ENCODE peak calls at places on chromosomes 12 and 14, in six cellular contexts. S, Q, P, X, T and N are unnamed samples.

GRCh38 chr14:73472182-73473114 is 14.1 kb upstream of the NUMB start:
- DNase-seq in S (no peak), Q (peak; percentile 74), P (no peak), X (no peak), T (no peak), N (no peak)

GRCh38 chr12:58502236-58502635 is 418.1 kb downstream of the LRIG3 start:
- DNase-seq in S (no peak), Q (no peak), P (no peak), X (no peak), T (no peak), N (no peak)

GRCh38 chr12:120647375-120647755 is 6.9 kb downstream of the CABP1 start:
- DNase-seq in S (no peak), Q (no peak), P (no peak), X (no peak), T (no peak), N (no peak)

GRCh38 chr14:100400115-100400514 is 77.0 kb downstream of the SLC25A47 start:
- DNase-seq in S (peak; percentile 54), Q (no peak), P (no peak), X (peak; percentile 64), T (no peak), N (no peak)

GRCh38 chr12:4562034-4562657 is at the start of gene DYRK4:
- DNase-seq in S (peak; percentile 92), Q (no peak), P (peak; percentile 85), X (peak; percentile 81), T (no peak), N (no peak)

GRCh38 chr12:15527201-15527782 is 205.0 kb downstream of the PTPRO start:
- DNase-seq in S (peak; percentile 36), Q (peak; percentile 66), P (no peak), X (peak; percentile 32), T (no peak), N (no peak)

GRCh38 chr12:85440273-85440672 is 160.3 kb downstream of the ALX1 start:
- DNase-seq in S (no peak), Q (peak; percentile 26), P (no peak), X (no peak), T (no peak), N (no peak)

GRCh38 chr14:103514596-103515421 is 7.8 kb downstream of the CKB start:
- DNase-seq in S (no peak), Q (no peak), P (no peak), X (no peak), T (no peak), N (no peak)

GRCh38 chr12:25644964-25645363 is 91.9 kb upstream of the LMNTD1 start:
- DNase-seq in S (no peak), Q (no peak), P (no peak), X (no peak), T (no peak), N (no peak)

GRCh38 chr14:102493096-102493495 is 16.5 kb downstream of the ANKRD9 start:
- DNase-seq in S (no peak), Q (no peak), P (peak; percentile 74), X (no peak), T (no peak), N (no peak)

GRCh38 chr12:113537751-113538087 is 66.0 kb upstream of the LHX5 start:
- DNase-seq in S (no peak), Q (peak; percentile 13), P (no peak), X (no peak), T (no peak), N (no peak)

GRCh38 chr14:36652542-36653201 is 9.0 kb upstream of the PAX9 start:
- DNase-seq in S (no peak), Q (no peak), P (no peak), X (no peak), T (no peak), N (no peak)

GRCh38 chr12:91931110-91931509 is 214.5 kb downstream of the BTG1 start:
- DNase-seq in S (peak; percentile 61), Q (peak; percentile 61), P (no peak), X (peak; percentile 81), T (no peak), N (no peak)

GRCh38 chr14:97280526-97280925 is 483.3 kb downstream of the VRK1 start:
- DNase-seq in S (no peak), Q (no peak), P (no peak), X (no peak), T (no peak), N (peak; percentile 50)

GRCh38 chr12:101925935-101926334 is 48.6 kb downstream of the DRAM1 start:
- DNase-seq in S (no peak), Q (no peak), P (no peak), X (no peak), T (no peak), N (no peak)

GRCh38 chr12:26514364-26514763 is 318.6 kb downstream of the ITPR2 start:
- DNase-seq in S (no peak), Q (no peak), P (no peak), X (no peak), T (no peak), N (no peak)

GRCh38 chr14:35814371-35815005 is 5.4 kb upstream of the RALGAPA1 start:
- DNase-seq in S (peak; percentile 77), Q (peak; percentile 63), P (no peak), X (peak; percentile 67), T (no peak), N (no peak)

GRCh38 chr14:67420102-67420739 is 8.3 kb upstream of the PLEK2 start:
- DNase-seq in S (peak; percentile 51), Q (no peak), P (no peak), X (no peak), T (no peak), N (no peak)

DNA sequence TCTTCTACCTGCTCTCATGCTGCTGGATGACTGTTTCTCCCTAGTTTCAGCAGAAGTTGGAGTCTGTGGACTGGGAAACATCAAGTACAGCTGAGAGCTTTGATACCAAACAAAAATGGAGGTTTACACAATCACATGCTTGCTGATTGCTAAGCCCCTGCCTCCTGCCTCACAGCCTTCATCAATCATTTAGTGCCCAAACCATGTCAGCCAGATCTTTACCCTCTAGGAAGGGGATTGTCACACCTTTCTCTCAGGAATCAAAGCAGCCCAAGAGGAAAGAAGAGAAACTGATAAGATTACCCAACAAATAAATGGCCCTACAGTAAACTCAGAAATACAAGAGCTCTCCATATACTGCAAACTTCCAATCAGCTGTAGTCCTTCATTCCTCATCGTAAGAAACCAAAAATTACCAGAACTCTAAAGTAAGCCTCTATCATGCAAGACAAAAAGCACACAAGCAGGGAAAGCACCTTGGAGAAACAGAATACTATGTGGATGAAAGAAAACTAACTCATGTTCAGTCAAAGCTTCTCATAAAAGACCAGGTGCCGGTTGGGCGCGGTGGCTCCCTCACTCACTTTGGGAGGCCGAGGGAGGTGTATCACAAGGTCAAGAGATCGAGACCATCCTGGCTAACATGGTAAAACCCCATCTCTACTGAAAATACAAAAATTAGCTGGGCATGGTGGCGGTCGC is 63.6 kb upstream of the RESF1 start:
- DNase-seq in S (no peak), Q (no peak), P (no peak), X (no peak), T (no peak), N (no peak)
- H3K9me3 ChIP-seq in S (no peaks in the 10 kb centered on the region), Q (no peaks in the 10 kb centered on the region), P (no peaks in the 10 kb centered on the region), X (no peaks in the 10 kb centered on the region), T (no peaks in the 10 kb centered on the region), N (no peaks in the 10 kb centered on the region)

DNA sequence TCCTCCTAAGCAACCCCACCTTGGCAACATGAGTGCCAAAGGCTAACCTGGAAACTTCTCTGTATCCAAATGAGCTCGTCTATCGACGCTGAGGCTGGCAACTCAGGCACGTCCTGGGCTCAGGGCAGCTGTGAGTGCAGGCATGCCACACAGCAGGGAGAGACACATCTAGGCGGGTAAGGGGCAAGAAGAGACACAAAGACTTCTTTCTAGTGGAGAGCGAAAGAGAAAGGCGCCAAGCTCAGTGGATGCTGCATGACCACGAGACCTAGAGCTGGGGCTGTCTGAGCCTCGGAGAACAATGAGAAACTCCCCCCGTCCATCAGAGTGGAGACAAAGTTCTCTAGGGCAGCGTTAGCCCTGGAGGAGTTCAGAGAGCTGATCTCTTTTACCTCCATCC is 170.4 kb downstream of the CALM1 start:
- DNase-seq in S (no peak), Q (no peak), P (no peak), X (no peak), T (no peak), N (no peak)
- TF ChIP-seq EP300 in S (no peak), Q (no peak), P (no peak), X (no peak), T (no peak), N (no peak)

GRCh38 chr12:34600592-34601462 is 578.5 kb downstream of the ALG10 start:
- DNase-seq in S (no peak), Q (no peak), P (peak; percentile 2), X (no peak), T (peak; percentile 69), N (no peak)
- H3K9me3 ChIP-seq in S (peaks cover 76% of the 10 kb centered on the region), Q (peaks cover 9% of the 10 kb centered on the region), P (no peaks in the 10 kb centered on the region), X (peaks cover 100% of the 10 kb centered on the region), T (peaks cover 53% of the 10 kb centered on the region), N (peaks cover 56% of the 10 kb centered on the region)

GRCh38 chr12:3337944-3338343 is 153.1 kb upstream of the PRMT8 start:
- DNase-seq in S (no peak), Q (no peak), P (no peak), X (no peak), T (no peak), N (no peak)

GRCh38 chr12:3339221-3339620 is 151.8 kb upstream of the PRMT8 start:
- DNase-seq in S (no peak), Q (no peak), P (no peak), X (no peak), T (no peak), N (no peak)

GRCh38 chr12:3336606-3337311 is 154.2 kb upstream of the PRMT8 start:
- DNase-seq in S (no peak), Q (no peak), P (no peak), X (peak; percentile 34), T (no peak), N (no peak)

GRCh38 chr12:3342051-3342450 is 149.0 kb upstream of the PRMT8 start:
- DNase-seq in S (no peak), Q (peak; percentile 22), P (peak; percentile 55), X (peak; percentile 29), T (no peak), N (no peak)

GRCh38 chr12:3341594-3341993 is 149.4 kb upstream of the PRMT8 start:
- DNase-seq in S (no peak), Q (no peak), P (no peak), X (no peak), T (no peak), N (no peak)
- TF ChIP-seq EP300 in S (no peak), Q (no peak), P (no peak), X (no peak), T (no peak), N (no peak)

GRCh38 chr12:116861331-116861730 is 19.9 kb downstream of the HRK start:
- DNase-seq in S (peak; percentile 21), Q (no peak), P (peak; percentile 58), X (no peak), T (no peak), N (no peak)
- H3K9me3 ChIP-seq in S (no peaks in the 10 kb centered on the region), Q (no peaks in the 10 kb centered on the region), P (no peaks in the 10 kb centered on the region), X (no peaks in the 10 kb centered on the region), T (no peaks in the 10 kb centered on the region), N (no peaks in the 10 kb centered on the region)

DNA sequence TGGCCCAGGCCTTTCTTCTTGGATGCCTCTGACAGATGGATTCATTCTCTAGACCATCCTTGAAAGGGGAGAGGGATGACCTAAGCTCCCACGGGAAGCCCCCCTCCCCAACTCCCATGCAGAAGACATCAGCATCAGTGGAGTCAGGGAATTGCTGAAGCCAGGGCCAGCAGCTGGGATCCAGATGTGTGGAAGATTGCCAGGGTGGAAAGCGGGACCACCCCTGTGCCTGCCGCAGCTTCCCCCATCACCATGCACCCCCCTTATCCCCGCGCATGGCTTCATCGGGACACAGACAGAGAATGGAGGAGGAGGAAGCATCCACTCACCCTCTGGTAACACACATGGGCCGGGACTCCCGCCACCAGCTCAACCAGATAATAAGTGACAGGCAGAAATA is 183.6 kb upstream of the PRMT8 start:
- DNase-seq in S (no peak), Q (no peak), P (no peak), X (no peak), T (no peak), N (no peak)
- TF ChIP-seq EP300 in S (no peak), Q (no peak), P (no peak), X (no peak), T (no peak), N (no peak)

GRCh38 chr12:34345801-34346200 is 323.5 kb downstream of the ALG10 start:
- DNase-seq in S (no peak), Q (no peak), P (no peak), X (no peak), T (no peak), N (no peak)
- H3K9me3 ChIP-seq in S (peaks cover 52% of the 10 kb centered on the region), Q (no peaks in the 10 kb centered on the region), P (no peaks in the 10 kb centered on the region), X (peaks cover 100% of the 10 kb centered on the region), T (peaks cover 47% of the 10 kb centered on the region), N (peaks cover 12% of the 10 kb centered on the region)